ENCODE peak calls at places on chromosomes 12 and 14, in six cellular contexts. One of them, this sample, is unnamed. For H3K27me3, the result is how much of the 10 kb centered on the place peaks cover.

GRCh38 chr12:51943346-51943745 is 8.2 kb upstream of the ACVR1B start:
- DNase-seq in aorta: no peak
- DNase-seq in IMR-90: no peak
- DNase-seq in CD8-positive, alpha-beta memory T cell: no peak
- DNase-seq in hepatocyte: no peak
- DNase-seq in Panc1: no peak
- DNase-seq in this sample: no peak

GRCh38 chr14:42023452-42023851 is 416.8 kb downstream of the LRFN5 start:
- DNase-seq in aorta: no peak
- DNase-seq in Panc1: no peak
- DNase-seq in IMR-90: no peak
- DNase-seq in hepatocyte: no peak
- DNase-seq in CD8-positive, alpha-beta memory T cell: no peak
- DNase-seq in this sample: no peak

GRCh38 chr12:51846911-51847829 is 1.3 kb downstream of the FIGNL2 start:
- DNase-seq in hepatocyte: peak
- DNase-seq in Panc1: no peak
- DNase-seq in IMR-90: no peak
- DNase-seq in aorta: no peak
- DNase-seq in CD8-positive, alpha-beta memory T cell: peak
- DNase-seq in this sample: peak

GRCh38 chr12:119594772-119595445 is 1.3 kb downstream of the TMEM233 start:
- DNase-seq in hepatocyte: no peak
- DNase-seq in CD8-positive, alpha-beta memory T cell: no peak
- DNase-seq in IMR-90: no peak
- DNase-seq in Panc1: no peak
- DNase-seq in aorta: no peak
- DNase-seq in this sample: peak

GRCh38 chr14:106605548-106606448 is 1079.4 kb downstream of the TMEM121 start:
- DNase-seq in Panc1: no peak
- DNase-seq in CD8-positive, alpha-beta memory T cell: peak
- DNase-seq in IMR-90: no peak
- DNase-seq in hepatocyte: no peak
- DNase-seq in aorta: no peak
- DNase-seq in this sample: no peak

GRCh38 chr12:89084751-89085150 is 267.6 kb downstream of the DUSP6 start:
- DNase-seq in Panc1: no peak
- DNase-seq in IMR-90: peak
- DNase-seq in aorta: no peak
- DNase-seq in CD8-positive, alpha-beta memory T cell: no peak
- DNase-seq in hepatocyte: no peak
- DNase-seq in this sample: peak

GRCh38 chr12:22588817-22589216 is 36.2 kb upstream of the ETNK1 start:
- DNase-seq in aorta: no peak
- DNase-seq in hepatocyte: peak
- DNase-seq in IMR-90: no peak
- DNase-seq in Panc1: no peak
- DNase-seq in CD8-positive, alpha-beta memory T cell: no peak
- DNase-seq in this sample: no peak

GRCh38 chr12:76158518-76159321 is 74.2 kb upstream of the NAP1L1 start:
- DNase-seq in IMR-90: peak
- DNase-seq in aorta: peak
- DNase-seq in CD8-positive, alpha-beta memory T cell: peak
- DNase-seq in hepatocyte: peak
- DNase-seq in Panc1: peak
- DNase-seq in this sample: peak

GRCh38 chr14:71062581-71063303 is 155.5 kb downstream of the PCNX1 start:
- DNase-seq in IMR-90: peak
- DNase-seq in CD8-positive, alpha-beta memory T cell: no peak
- DNase-seq in Panc1: no peak
- DNase-seq in hepatocyte: no peak
- DNase-seq in aorta: no peak
- DNase-seq in this sample: no peak

GRCh38 chr14:59632381-59632780 is 55.8 kb upstream of the CCDC175 start:
- DNase-seq in aorta: no peak
- DNase-seq in hepatocyte: peak
- DNase-seq in Panc1: no peak
- DNase-seq in IMR-90: peak
- DNase-seq in CD8-positive, alpha-beta memory T cell: no peak
- DNase-seq in this sample: peak

GRCh38 chr12:22527999-22528398 is 16.3 kb downstream of the C2CD5 start:
- DNase-seq in hepatocyte: no peak
- DNase-seq in CD8-positive, alpha-beta memory T cell: no peak
- DNase-seq in Panc1: no peak
- DNase-seq in aorta: no peak
- DNase-seq in IMR-90: peak
- DNase-seq in this sample: peak

GRCh38 chr14:75913183-75913582 is 68.6 kb downstream of the TGFB3 start:
- DNase-seq in hepatocyte: no peak
- DNase-seq in Panc1: no peak
- DNase-seq in aorta: no peak
- DNase-seq in CD8-positive, alpha-beta memory T cell: no peak
- DNase-seq in IMR-90: no peak
- DNase-seq in this sample: no peak

GRCh38 chr12:14691560-14691959 is 4.8 kb downstream of the GUCY2C start:
- DNase-seq in CD8-positive, alpha-beta memory T cell: no peak
- DNase-seq in aorta: peak
- DNase-seq in Panc1: no peak
- DNase-seq in IMR-90: no peak
- DNase-seq in hepatocyte: no peak
- DNase-seq in this sample: no peak

GRCh38 chr14:67837011-67837624 is 17.5 kb downstream of the RAD51B start:
- DNase-seq in CD8-positive, alpha-beta memory T cell: peak
- DNase-seq in IMR-90: peak
- DNase-seq in aorta: no peak
- DNase-seq in Panc1: peak
- DNase-seq in hepatocyte: peak
- DNase-seq in this sample: peak

DNA sequence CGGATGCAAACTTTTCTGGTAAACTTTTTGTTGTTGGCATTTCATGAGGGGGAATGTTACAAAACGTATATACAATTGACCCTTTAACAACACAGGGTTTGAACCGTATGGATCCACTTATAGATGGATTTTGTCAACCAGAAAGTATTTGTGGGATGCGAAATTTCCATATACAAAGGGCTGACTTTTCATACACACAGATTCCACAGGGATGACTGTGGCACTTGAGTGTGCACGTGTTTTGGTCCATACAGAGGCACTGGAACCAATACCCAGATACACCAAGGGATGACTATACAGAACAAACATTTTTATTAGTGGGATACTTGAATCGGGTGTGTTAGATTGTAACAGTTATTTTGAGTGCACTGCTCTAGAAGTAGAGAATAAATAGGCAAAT is 29.8 kb upstream of the CCT2 start:
- DNase-seq in IMR-90: peak
- DNase-seq in CD8-positive, alpha-beta memory T cell: no peak
- DNase-seq in hepatocyte: no peak
- DNase-seq in Panc1: no peak
- DNase-seq in aorta: no peak
- DNase-seq in this sample: peak
- H3K27ac ChIP-seq in IMR-90: peak
- H3K27ac ChIP-seq in CD8-positive, alpha-beta memory T cell: no peak
- H3K27ac ChIP-seq in hepatocyte: no peak
- H3K27ac ChIP-seq in Panc1: no peak
- H3K27ac ChIP-seq in aorta: no peak
- H3K27ac ChIP-seq in this sample: no peak

GRCh38 chr12:45220366-45220931 is 4.6 kb downstream of the ANO6 start:
- DNase-seq in CD8-positive, alpha-beta memory T cell: no peak
- DNase-seq in Panc1: no peak
- DNase-seq in IMR-90: no peak
- DNase-seq in aorta: no peak
- DNase-seq in hepatocyte: no peak
- DNase-seq in this sample: no peak
- H3K4me3 ChIP-seq in CD8-positive, alpha-beta memory T cell: no peak
- H3K4me3 ChIP-seq in Panc1: no peak
- H3K4me3 ChIP-seq in IMR-90: no peak
- H3K4me3 ChIP-seq in aorta: no peak
- H3K4me3 ChIP-seq in hepatocyte: no peak
- H3K4me3 ChIP-seq in this sample: no peak

DNA sequence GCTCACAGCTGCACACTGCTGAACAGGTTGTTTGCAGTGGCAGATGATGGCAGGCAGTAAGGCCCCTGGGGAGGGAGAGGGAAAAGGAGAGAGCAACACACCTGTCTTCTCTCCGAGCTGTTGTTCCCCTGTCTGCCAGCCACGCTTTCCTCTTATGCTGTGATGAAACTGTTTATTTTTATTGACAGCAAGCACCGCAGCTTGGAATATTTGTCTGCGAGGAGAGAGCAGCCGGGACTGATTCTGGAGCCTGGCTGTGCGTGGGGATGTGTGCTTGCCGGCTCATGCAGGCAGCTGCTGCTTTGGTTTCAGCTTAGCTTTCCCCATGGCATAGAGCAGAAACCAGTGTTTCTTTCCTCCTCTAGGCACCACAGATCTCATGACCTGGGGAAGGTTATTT is 58.7 kb upstream of the KCNA5 start:
- DNase-seq in Panc1: no peak
- DNase-seq in CD8-positive, alpha-beta memory T cell: no peak
- DNase-seq in IMR-90: no peak
- DNase-seq in hepatocyte: no peak
- DNase-seq in aorta: no peak
- DNase-seq in this sample: no peak
- H3K27me3 ChIP-seq in Panc1: under half
- H3K27me3 ChIP-seq in CD8-positive, alpha-beta memory T cell: under half
- H3K27me3 ChIP-seq in IMR-90: under half
- H3K27me3 ChIP-seq in hepatocyte: under half
- H3K27me3 ChIP-seq in aorta: under half
- H3K27me3 ChIP-seq in this sample: under half

GRCh38 chr14:104813286-104813685 is 12.4 kb downstream of the ZBTB42 start:
- DNase-seq in Panc1: no peak
- DNase-seq in IMR-90: no peak
- DNase-seq in hepatocyte: no peak
- DNase-seq in CD8-positive, alpha-beta memory T cell: no peak
- DNase-seq in aorta: peak
- DNase-seq in this sample: no peak

GRCh38 chr14:104819361-104819771 is 18.5 kb downstream of the ZBTB42 start:
- DNase-seq in CD8-positive, alpha-beta memory T cell: no peak
- DNase-seq in Panc1: no peak
- DNase-seq in hepatocyte: peak
- DNase-seq in IMR-90: no peak
- DNase-seq in aorta: peak
- DNase-seq in this sample: no peak

GRCh38 chr14:104817930-104818713 is 17.2 kb downstream of the ZBTB42 start:
- DNase-seq in aorta: peak
- DNase-seq in Panc1: no peak
- DNase-seq in CD8-positive, alpha-beta memory T cell: no peak
- DNase-seq in hepatocyte: no peak
- DNase-seq in IMR-90: no peak
- DNase-seq in this sample: no peak

GRCh38 chr14:104818714-104819161 is 17.8 kb downstream of the ZBTB42 start:
- DNase-seq in CD8-positive, alpha-beta memory T cell: no peak
- DNase-seq in IMR-90: no peak
- DNase-seq in Panc1: no peak
- DNase-seq in aorta: peak
- DNase-seq in hepatocyte: no peak
- DNase-seq in this sample: no peak

DNA sequence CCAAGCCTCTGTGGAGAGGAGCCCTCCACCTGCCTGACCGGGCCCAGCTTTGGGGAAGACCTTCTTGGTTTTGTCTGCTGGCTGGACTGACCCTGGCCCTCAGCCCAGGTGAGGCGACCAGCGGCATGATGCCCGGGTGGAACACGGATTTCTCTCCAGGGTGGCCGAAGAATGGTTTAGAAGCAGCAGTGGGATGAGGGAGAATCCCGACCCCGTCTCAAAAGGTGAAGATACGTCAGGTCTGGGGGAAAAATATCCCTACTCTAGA is 15.7 kb downstream of the ZBTB42 start:
- DNase-seq in aorta: no peak
- DNase-seq in Panc1: no peak
- DNase-seq in hepatocyte: no peak
- DNase-seq in IMR-90: no peak
- DNase-seq in CD8-positive, alpha-beta memory T cell: no peak
- DNase-seq in this sample: no peak
- H3K27ac ChIP-seq in aorta: no peak
- H3K27ac ChIP-seq in Panc1: peak
- H3K27ac ChIP-seq in hepatocyte: peak
- H3K27ac ChIP-seq in IMR-90: peak
- H3K27ac ChIP-seq in CD8-positive, alpha-beta memory T cell: peak
- H3K27ac ChIP-seq in this sample: peak

GRCh38 chr12:108304633-108305032 is 34.5 kb downstream of the CMKLR1 start:
- DNase-seq in CD8-positive, alpha-beta memory T cell: no peak
- DNase-seq in Panc1: no peak
- DNase-seq in hepatocyte: peak
- DNase-seq in aorta: no peak
- DNase-seq in IMR-90: no peak
- DNase-seq in this sample: peak

GRCh38 chr12:108305520-108305919 is 33.6 kb downstream of the CMKLR1 start:
- DNase-seq in hepatocyte: peak
- DNase-seq in Panc1: no peak
- DNase-seq in IMR-90: peak
- DNase-seq in CD8-positive, alpha-beta memory T cell: no peak
- DNase-seq in aorta: peak
- DNase-seq in this sample: peak

GRCh38 chr12:108306506-108306905 is 32.6 kb downstream of the CMKLR1 start:
- DNase-seq in hepatocyte: no peak
- DNase-seq in aorta: no peak
- DNase-seq in Panc1: no peak
- DNase-seq in IMR-90: no peak
- DNase-seq in CD8-positive, alpha-beta memory T cell: no peak
- DNase-seq in this sample: no peak

GRCh38 chr12:108307006-108307405 is 32.1 kb downstream of the CMKLR1 start:
- DNase-seq in Panc1: no peak
- DNase-seq in IMR-90: peak
- DNase-seq in aorta: no peak
- DNase-seq in hepatocyte: no peak
- DNase-seq in CD8-positive, alpha-beta memory T cell: no peak
- DNase-seq in this sample: peak

GRCh38 chr12:108306014-108306501 is 33.1 kb downstream of the CMKLR1 start:
- DNase-seq in aorta: no peak
- DNase-seq in hepatocyte: peak
- DNase-seq in Panc1: no peak
- DNase-seq in CD8-positive, alpha-beta memory T cell: no peak
- DNase-seq in IMR-90: peak
- DNase-seq in this sample: peak
- H3K4me3 ChIP-seq in aorta: no peak
- H3K4me3 ChIP-seq in hepatocyte: no peak
- H3K4me3 ChIP-seq in Panc1: no peak
- H3K4me3 ChIP-seq in CD8-positive, alpha-beta memory T cell: no peak
- H3K4me3 ChIP-seq in IMR-90: no peak
- H3K4me3 ChIP-seq in this sample: no peak

GRCh38 chr12:132414634-132415340 is 75.2 kb upstream of the FBRSL1 start:
- DNase-seq in Panc1: peak
- DNase-seq in hepatocyte: peak
- DNase-seq in CD8-positive, alpha-beta memory T cell: peak
- DNase-seq in IMR-90: peak
- DNase-seq in aorta: peak
- DNase-seq in this sample: peak
- H3K27me3 ChIP-seq in Panc1: under half
- H3K27me3 ChIP-seq in hepatocyte: under half
- H3K27me3 ChIP-seq in CD8-positive, alpha-beta memory T cell: under half
- H3K27me3 ChIP-seq in IMR-90: under half
- H3K27me3 ChIP-seq in aorta: under half
- H3K27me3 ChIP-seq in this sample: under half

DNA sequence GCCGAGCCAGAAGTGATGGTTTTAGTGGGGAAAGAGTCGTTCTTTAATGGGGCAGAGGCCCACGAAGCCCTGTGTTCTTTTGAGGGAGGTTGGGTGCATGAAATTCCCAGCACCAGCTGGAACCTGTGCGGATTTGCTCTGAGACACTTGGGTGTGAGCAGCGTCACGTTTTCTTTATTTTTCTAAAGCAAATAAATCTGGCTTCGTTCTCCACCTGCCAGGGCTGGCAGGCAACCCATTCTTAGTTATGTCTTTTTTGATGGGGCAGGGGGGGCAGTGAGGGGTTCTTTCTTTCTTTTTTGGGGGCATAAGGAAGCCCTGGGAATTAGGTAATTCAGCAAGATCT is 232.2 kb downstream of the C12orf75 start:
- DNase-seq in Panc1: no peak
- DNase-seq in CD8-positive, alpha-beta memory T cell: no peak
- DNase-seq in IMR-90: no peak
- DNase-seq in aorta: no peak
- DNase-seq in hepatocyte: peak
- DNase-seq in this sample: no peak
- H3K27ac ChIP-seq in Panc1: peak
- H3K27ac ChIP-seq in CD8-positive, alpha-beta memory T cell: no peak
- H3K27ac ChIP-seq in IMR-90: peak
- H3K27ac ChIP-seq in aorta: no peak
- H3K27ac ChIP-seq in hepatocyte: peak
- H3K27ac ChIP-seq in this sample: no peak

This sample was measured in cardiac muscle cell.